ENCODE peak calls at places on chromosomes 12 and 14, in ten cellular contexts. One of them, this sample, is unnamed.

GRCh38 chr12:92326877-92327276 is 181.2 kb upstream of the BTG1 start:
- DNase-seq in astrocyte of the cerebellum: no peak
- DNase-seq in adipocyte: no peak
- DNase-seq in brain microvascular endothelial cell: no peak
- DNase-seq in fibroblast of pulmonary artery: no peak
- DNase-seq in mesenchymal stem cell: no peak
- DNase-seq in bronchial epithelial cell: no peak
- DNase-seq in H7: no peak
- DNase-seq in CD8-positive, alpha-beta memory T cell: no peak
- DNase-seq in astrocyte of the spinal cord: no peak
- DNase-seq in this sample: no peak

GRCh38 chr14:35320472-35320871 is 28.3 kb downstream of the PSMA6 start:
- DNase-seq in astrocyte of the cerebellum: no peak
- DNase-seq in adipocyte: no peak
- DNase-seq in brain microvascular endothelial cell: no peak
- DNase-seq in fibroblast of pulmonary artery: no peak
- DNase-seq in mesenchymal stem cell: no peak
- DNase-seq in bronchial epithelial cell: no peak
- DNase-seq in H7: no peak
- DNase-seq in CD8-positive, alpha-beta memory T cell: no peak
- DNase-seq in astrocyte of the spinal cord: no peak
- DNase-seq in this sample: no peak

GRCh38 chr12:95859947-95860850 is 1.4 kb downstream of the SNRPF start:
- DNase-seq in astrocyte of the cerebellum: no peak
- DNase-seq in adipocyte: peak; percentile 8
- DNase-seq in brain microvascular endothelial cell: no peak
- DNase-seq in fibroblast of pulmonary artery: no peak
- DNase-seq in mesenchymal stem cell: no peak
- DNase-seq in bronchial epithelial cell: no peak
- DNase-seq in H7: no peak
- DNase-seq in CD8-positive, alpha-beta memory T cell: no peak
- DNase-seq in astrocyte of the spinal cord: no peak
- DNase-seq in this sample: no peak

GRCh38 chr14:62117718-62118164 is 355.5 kb downstream of the SNAPC1 start:
- DNase-seq in astrocyte of the cerebellum: no peak
- DNase-seq in adipocyte: peak; percentile 3
- DNase-seq in brain microvascular endothelial cell: no peak
- DNase-seq in fibroblast of pulmonary artery: no peak
- DNase-seq in mesenchymal stem cell: no peak
- DNase-seq in bronchial epithelial cell: no peak
- DNase-seq in H7: no peak
- DNase-seq in CD8-positive, alpha-beta memory T cell: no peak
- DNase-seq in astrocyte of the spinal cord: peak; percentile 2
- DNase-seq in this sample: no peak

GRCh38 chr12:80001562-80001961 is 66.7 kb upstream of the PPP1R12A start:
- DNase-seq in astrocyte of the cerebellum: no peak
- DNase-seq in adipocyte: no peak
- DNase-seq in brain microvascular endothelial cell: no peak
- DNase-seq in fibroblast of pulmonary artery: no peak
- DNase-seq in mesenchymal stem cell: no peak
- DNase-seq in bronchial epithelial cell: peak; percentile 45
- DNase-seq in H7: peak; percentile 39
- DNase-seq in CD8-positive, alpha-beta memory T cell: no peak
- DNase-seq in astrocyte of the spinal cord: no peak
- DNase-seq in this sample: no peak

GRCh38 chr12:31804185-31804504 is 75.3 kb upstream of the AMN1 start:
- DNase-seq in astrocyte of the cerebellum: no peak
- DNase-seq in adipocyte: no peak
- DNase-seq in brain microvascular endothelial cell: no peak
- DNase-seq in fibroblast of pulmonary artery: no peak
- DNase-seq in mesenchymal stem cell: no peak
- DNase-seq in bronchial epithelial cell: no peak
- DNase-seq in H7: no peak
- DNase-seq in CD8-positive, alpha-beta memory T cell: no peak
- DNase-seq in astrocyte of the spinal cord: no peak
- DNase-seq in this sample: no peak

GRCh38 chr14:74491952-74492351 is 1.2 kb downstream of the NPC2 start:
- DNase-seq in astrocyte of the cerebellum: no peak
- DNase-seq in adipocyte: peak; percentile 44
- DNase-seq in brain microvascular endothelial cell: no peak
- DNase-seq in fibroblast of pulmonary artery: peak; percentile 45
- DNase-seq in mesenchymal stem cell: peak; percentile 43
- DNase-seq in bronchial epithelial cell: peak; percentile 49
- DNase-seq in H7: peak; percentile 39
- DNase-seq in CD8-positive, alpha-beta memory T cell: no peak
- DNase-seq in astrocyte of the spinal cord: peak; percentile 38
- DNase-seq in this sample: no peak

GRCh38 chr14:61671086-61671485 is 24.2 kb upstream of the HIF1A start:
- DNase-seq in astrocyte of the cerebellum: no peak
- DNase-seq in adipocyte: no peak
- DNase-seq in brain microvascular endothelial cell: no peak
- DNase-seq in fibroblast of pulmonary artery: no peak
- DNase-seq in mesenchymal stem cell: no peak
- DNase-seq in bronchial epithelial cell: no peak
- DNase-seq in H7: no peak
- DNase-seq in CD8-positive, alpha-beta memory T cell: no peak
- DNase-seq in astrocyte of the spinal cord: no peak
- DNase-seq in this sample: no peak

GRCh38 chr14:100903672-100904185 is at the start of gene RTL1:
- DNase-seq in astrocyte of the cerebellum: no peak
- DNase-seq in adipocyte: no peak
- DNase-seq in brain microvascular endothelial cell: no peak
- DNase-seq in fibroblast of pulmonary artery: no peak
- DNase-seq in mesenchymal stem cell: no peak
- DNase-seq in bronchial epithelial cell: no peak
- DNase-seq in H7: no peak
- DNase-seq in CD8-positive, alpha-beta memory T cell: no peak
- DNase-seq in astrocyte of the spinal cord: no peak
- DNase-seq in this sample: no peak

GRCh38 chr14:91509083-91509877 is 830 bp downstream of the PPP4R3A start:
- DNase-seq in astrocyte of the cerebellum: no peak
- DNase-seq in adipocyte: peak; percentile 57
- DNase-seq in brain microvascular endothelial cell: no peak
- DNase-seq in fibroblast of pulmonary artery: no peak
- DNase-seq in mesenchymal stem cell: no peak
- DNase-seq in bronchial epithelial cell: peak; percentile 26
- DNase-seq in H7: peak; percentile 62
- DNase-seq in CD8-positive, alpha-beta memory T cell: no peak
- DNase-seq in astrocyte of the spinal cord: no peak
- DNase-seq in this sample: no peak

GRCh38 chr12:92675092-92675865 is 27.5 kb upstream of the PLEKHG7 start:
- DNase-seq in astrocyte of the cerebellum: no peak
- DNase-seq in adipocyte: no peak
- DNase-seq in brain microvascular endothelial cell: no peak
- DNase-seq in fibroblast of pulmonary artery: no peak
- DNase-seq in mesenchymal stem cell: no peak
- DNase-seq in bronchial epithelial cell: peak; percentile 91
- DNase-seq in H7: no peak
- DNase-seq in CD8-positive, alpha-beta memory T cell: no peak
- DNase-seq in astrocyte of the spinal cord: no peak
- DNase-seq in this sample: no peak

GRCh38 chr14:70013269-70013873 is 134.2 kb downstream of the SMOC1 start:
- DNase-seq in astrocyte of the cerebellum: no peak
- DNase-seq in adipocyte: no peak
- DNase-seq in brain microvascular endothelial cell: no peak
- DNase-seq in fibroblast of pulmonary artery: peak; percentile 23
- DNase-seq in mesenchymal stem cell: no peak
- DNase-seq in bronchial epithelial cell: peak; percentile 42
- DNase-seq in H7: peak; percentile 87
- DNase-seq in CD8-positive, alpha-beta memory T cell: no peak
- DNase-seq in astrocyte of the spinal cord: no peak
- DNase-seq in this sample: no peak

GRCh38 chr12:6952860-6953416 is 1.8 kb downstream of the PTPN6 start:
- DNase-seq in astrocyte of the cerebellum: no peak
- DNase-seq in adipocyte: no peak
- DNase-seq in brain microvascular endothelial cell: no peak
- DNase-seq in fibroblast of pulmonary artery: no peak
- DNase-seq in mesenchymal stem cell: no peak
- DNase-seq in bronchial epithelial cell: no peak
- DNase-seq in H7: no peak
- DNase-seq in CD8-positive, alpha-beta memory T cell: no peak
- DNase-seq in astrocyte of the spinal cord: no peak
- DNase-seq in this sample: no peak

GRCh38 chr14:103126088-103126872 is 3.0 kb downstream of the TNFAIP2 start:
- DNase-seq in astrocyte of the cerebellum: no peak
- DNase-seq in adipocyte: no peak
- DNase-seq in brain microvascular endothelial cell: no peak
- DNase-seq in fibroblast of pulmonary artery: no peak
- DNase-seq in mesenchymal stem cell: no peak
- DNase-seq in bronchial epithelial cell: no peak
- DNase-seq in H7: no peak
- DNase-seq in CD8-positive, alpha-beta memory T cell: no peak
- DNase-seq in astrocyte of the spinal cord: no peak
- DNase-seq in this sample: no peak

GRCh38 chr12:92075425-92075891 is 70.2 kb downstream of the BTG1 start:
- DNase-seq in astrocyte of the cerebellum: no peak
- DNase-seq in adipocyte: peak; percentile 74
- DNase-seq in brain microvascular endothelial cell: peak; percentile 74
- DNase-seq in fibroblast of pulmonary artery: peak; percentile 65
- DNase-seq in mesenchymal stem cell: peak; percentile 65
- DNase-seq in bronchial epithelial cell: no peak
- DNase-seq in H7: no peak
- DNase-seq in CD8-positive, alpha-beta memory T cell: no peak
- DNase-seq in astrocyte of the spinal cord: peak; percentile 67
- DNase-seq in this sample: peak; percentile 47

GRCh38 chr12:117093918-117094630 is 5.1 kb downstream of the TESC start:
- DNase-seq in astrocyte of the cerebellum: no peak
- DNase-seq in adipocyte: no peak
- DNase-seq in brain microvascular endothelial cell: no peak
- DNase-seq in fibroblast of pulmonary artery: no peak
- DNase-seq in mesenchymal stem cell: no peak
- DNase-seq in bronchial epithelial cell: no peak
- DNase-seq in H7: no peak
- DNase-seq in CD8-positive, alpha-beta memory T cell: no peak
- DNase-seq in astrocyte of the spinal cord: no peak
- DNase-seq in this sample: no peak

GRCh38 chr14:24911324-24912095 is 138.4 kb downstream of the STXBP6 start:
- DNase-seq in astrocyte of the cerebellum: peak; percentile 53
- DNase-seq in adipocyte: peak; percentile 97
- DNase-seq in brain microvascular endothelial cell: peak; percentile 47
- DNase-seq in fibroblast of pulmonary artery: peak; percentile 91
- DNase-seq in mesenchymal stem cell: peak; percentile 73
- DNase-seq in bronchial epithelial cell: peak; percentile 10
- DNase-seq in H7: no peak
- DNase-seq in CD8-positive, alpha-beta memory T cell: no peak
- DNase-seq in astrocyte of the spinal cord: peak; percentile 60
- DNase-seq in this sample: peak; percentile 80

GRCh38 chr14:22143360-22143759 is 445.7 kb downstream of the DAD1 start:
- DNase-seq in astrocyte of the cerebellum: no peak
- DNase-seq in adipocyte: no peak
- DNase-seq in brain microvascular endothelial cell: no peak
- DNase-seq in fibroblast of pulmonary artery: no peak
- DNase-seq in mesenchymal stem cell: peak; percentile 22
- DNase-seq in bronchial epithelial cell: peak; percentile 79
- DNase-seq in H7: no peak
- DNase-seq in CD8-positive, alpha-beta memory T cell: no peak
- DNase-seq in astrocyte of the spinal cord: no peak
- DNase-seq in this sample: no peak

GRCh38 chr14:94025720-94026119 is 420 bp upstream of the OTUB2 start:
- DNase-seq in astrocyte of the cerebellum: no peak
- DNase-seq in adipocyte: no peak
- DNase-seq in brain microvascular endothelial cell: no peak
- DNase-seq in fibroblast of pulmonary artery: no peak
- DNase-seq in mesenchymal stem cell: no peak
- DNase-seq in bronchial epithelial cell: peak; percentile 89
- DNase-seq in H7: no peak
- DNase-seq in CD8-positive, alpha-beta memory T cell: no peak
- DNase-seq in astrocyte of the spinal cord: no peak
- DNase-seq in this sample: no peak
- H3K4me3 ChIP-seq in astrocyte of the cerebellum: peak overlapping the region; percentile 58
- H3K4me3 ChIP-seq in adipocyte: peak overlapping the region; percentile 73
- H3K4me3 ChIP-seq in brain microvascular endothelial cell: peak overlapping the region; percentile 32
- H3K4me3 ChIP-seq in fibroblast of pulmonary artery: no peak overlapping the region
- H3K4me3 ChIP-seq in mesenchymal stem cell: peak overlapping the region; percentile 72
- H3K4me3 ChIP-seq in bronchial epithelial cell: peak overlapping the region; percentile 55
- H3K4me3 ChIP-seq in H7: no peak overlapping the region
- H3K4me3 ChIP-seq in CD8-positive, alpha-beta memory T cell: peak overlapping the region; percentile 57
- H3K4me3 ChIP-seq in astrocyte of the spinal cord: peak overlapping the region; percentile 48
- H3K4me3 ChIP-seq in this sample: peak overlapping the region; percentile 62

DNA sequence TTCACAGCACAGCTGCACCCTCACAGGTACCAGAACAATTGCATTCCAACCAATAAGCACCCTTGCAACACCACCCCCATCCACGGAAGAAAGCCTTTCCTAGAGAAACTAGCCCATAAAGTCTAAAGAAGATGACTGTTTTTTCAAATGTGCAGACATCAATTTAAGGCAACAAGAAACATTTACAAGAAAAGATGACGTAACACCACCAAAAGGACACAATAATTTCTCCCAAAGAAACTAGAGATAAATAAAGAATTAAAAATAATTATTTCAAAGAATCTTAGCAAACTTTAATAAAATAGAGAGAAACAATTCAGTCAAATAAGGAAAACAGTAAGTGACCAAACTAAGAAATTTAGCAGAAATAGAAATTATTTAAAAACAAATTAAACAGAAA is 352.3 kb upstream of the ATXN7L3B start:
- DNase-seq in astrocyte of the cerebellum: no peak
- DNase-seq in adipocyte: no peak
- DNase-seq in brain microvascular endothelial cell: no peak
- DNase-seq in fibroblast of pulmonary artery: no peak
- DNase-seq in mesenchymal stem cell: no peak
- DNase-seq in bronchial epithelial cell: no peak
- DNase-seq in H7: no peak
- DNase-seq in CD8-positive, alpha-beta memory T cell: no peak
- DNase-seq in astrocyte of the spinal cord: no peak
- DNase-seq in this sample: no peak
- H3K4me3 ChIP-seq in astrocyte of the cerebellum: no peak overlapping the region
- H3K4me3 ChIP-seq in adipocyte: no peak overlapping the region
- H3K4me3 ChIP-seq in brain microvascular endothelial cell: no peak overlapping the region
- H3K4me3 ChIP-seq in fibroblast of pulmonary artery: no peak overlapping the region
- H3K4me3 ChIP-seq in mesenchymal stem cell: no peak overlapping the region
- H3K4me3 ChIP-seq in bronchial epithelial cell: no peak overlapping the region
- H3K4me3 ChIP-seq in H7: no peak overlapping the region
- H3K4me3 ChIP-seq in CD8-positive, alpha-beta memory T cell: no peak overlapping the region
- H3K4me3 ChIP-seq in astrocyte of the spinal cord: no peak overlapping the region
- H3K4me3 ChIP-seq in this sample: no peak overlapping the region

DNA sequence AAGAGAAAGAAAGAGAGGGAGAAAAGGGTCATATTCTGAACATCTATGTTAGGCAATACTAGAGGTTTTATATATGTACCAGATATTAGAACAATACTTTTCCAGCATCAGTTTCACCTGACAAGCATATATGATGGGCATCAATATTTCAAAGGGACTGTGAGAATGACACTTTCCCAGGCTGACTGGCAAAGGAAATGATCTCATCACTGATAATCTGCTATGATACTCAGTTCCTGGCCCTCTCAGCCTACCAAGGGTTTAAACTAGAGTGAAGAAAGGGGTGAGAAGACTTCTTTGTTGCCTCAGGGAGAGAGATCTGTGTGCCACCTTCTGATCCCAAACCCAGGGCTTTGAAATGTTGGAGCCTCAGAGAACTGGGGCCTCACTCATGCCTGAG is 183.5 kb downstream of the TTC8 start:
- DNase-seq in astrocyte of the cerebellum: no peak
- DNase-seq in adipocyte: no peak
- DNase-seq in brain microvascular endothelial cell: no peak
- DNase-seq in fibroblast of pulmonary artery: no peak
- DNase-seq in mesenchymal stem cell: no peak
- DNase-seq in bronchial epithelial cell: peak; percentile 40
- DNase-seq in H7: no peak
- DNase-seq in CD8-positive, alpha-beta memory T cell: no peak
- DNase-seq in astrocyte of the spinal cord: no peak
- DNase-seq in this sample: no peak
- H3K4me3 ChIP-seq in astrocyte of the cerebellum: no peak overlapping the region
- H3K4me3 ChIP-seq in adipocyte: no peak overlapping the region
- H3K4me3 ChIP-seq in brain microvascular endothelial cell: no peak overlapping the region
- H3K4me3 ChIP-seq in fibroblast of pulmonary artery: no peak overlapping the region
- H3K4me3 ChIP-seq in mesenchymal stem cell: no peak overlapping the region
- H3K4me3 ChIP-seq in bronchial epithelial cell: no peak overlapping the region
- H3K4me3 ChIP-seq in H7: no peak overlapping the region
- H3K4me3 ChIP-seq in CD8-positive, alpha-beta memory T cell: no peak overlapping the region
- H3K4me3 ChIP-seq in astrocyte of the spinal cord: no peak overlapping the region
- H3K4me3 ChIP-seq in this sample: no peak overlapping the region

GRCh38 chr12:44457465-44457864 is 418.6 kb downstream of the NELL2 start:
- DNase-seq in astrocyte of the cerebellum: no peak
- DNase-seq in adipocyte: no peak
- DNase-seq in brain microvascular endothelial cell: no peak
- DNase-seq in fibroblast of pulmonary artery: no peak
- DNase-seq in mesenchymal stem cell: no peak
- DNase-seq in bronchial epithelial cell: no peak
- DNase-seq in H7: no peak
- DNase-seq in CD8-positive, alpha-beta memory T cell: no peak
- DNase-seq in astrocyte of the spinal cord: no peak
- DNase-seq in this sample: no peak
- H3K4me3 ChIP-seq in astrocyte of the cerebellum: no peak overlapping the region
- H3K4me3 ChIP-seq in adipocyte: no peak overlapping the region
- H3K4me3 ChIP-seq in brain microvascular endothelial cell: no peak overlapping the region
- H3K4me3 ChIP-seq in fibroblast of pulmonary artery: no peak overlapping the region
- H3K4me3 ChIP-seq in mesenchymal stem cell: no peak overlapping the region
- H3K4me3 ChIP-seq in bronchial epithelial cell: no peak overlapping the region
- H3K4me3 ChIP-seq in H7: no peak overlapping the region
- H3K4me3 ChIP-seq in CD8-positive, alpha-beta memory T cell: no peak overlapping the region
- H3K4me3 ChIP-seq in astrocyte of the spinal cord: no peak overlapping the region
- H3K4me3 ChIP-seq in this sample: no peak overlapping the region

This sample was measured in skeletal muscle cell.